ENCODE peak calls at places on chromosomes 12 and 14, in five cellular contexts. One of them, this sample, is unnamed.

GRCh38 chr14:71108398-71109114 is 201.3 kb downstream of the PCNX1 start:
- ATAC-seq in GM12878: no peak
- ATAC-seq in upper lobe of left lung: no peak
- ATAC-seq in HepG2: no peak
- ATAC-seq in K562: no peak
- ATAC-seq in this sample: no peak

GRCh38 chr14:72292689-72293024 is 360.4 kb downstream of the RGS6 start:
- ATAC-seq in upper lobe of left lung: no peak
- ATAC-seq in K562: no peak
- ATAC-seq in GM12878: peak; percentile 62
- ATAC-seq in HepG2: no peak
- ATAC-seq in this sample: no peak

GRCh38 chr14:54686871-54687749 is 120.2 kb downstream of the SAMD4A start:
- ATAC-seq in K562: no peak
- ATAC-seq in HepG2: no peak
- ATAC-seq in GM12878: no peak
- ATAC-seq in upper lobe of left lung: peak; percentile 14
- ATAC-seq in this sample: peak; percentile 32

GRCh38 chr12:108668532-108668931 is 34.8 kb upstream of the SELPLG start:
- ATAC-seq in upper lobe of left lung: no peak
- ATAC-seq in HepG2: no peak
- ATAC-seq in K562: no peak
- ATAC-seq in GM12878: no peak
- ATAC-seq in this sample: no peak

GRCh38 chr14:93969082-93969828 is 7.1 kb downstream of the ASB2 start:
- ATAC-seq in K562: no peak
- ATAC-seq in upper lobe of left lung: no peak
- ATAC-seq in HepG2: no peak
- ATAC-seq in GM12878: peak; percentile 0
- ATAC-seq in this sample: no peak

GRCh38 chr14:104093366-104094055 is 8.0 kb downstream of the ASPG start:
- ATAC-seq in K562: peak; percentile 80
- ATAC-seq in HepG2: no peak
- ATAC-seq in GM12878: peak; percentile 52
- ATAC-seq in upper lobe of left lung: no peak
- ATAC-seq in this sample: no peak

GRCh38 chr12:47896633-47897032 is 8.2 kb downstream of the VDR start:
- ATAC-seq in GM12878: no peak
- ATAC-seq in K562: no peak
- ATAC-seq in upper lobe of left lung: no peak
- ATAC-seq in HepG2: no peak
- ATAC-seq in this sample: no peak

GRCh38 chr12:8784464-8784863 is 38.0 kb upstream of the A2ML1 start:
- ATAC-seq in upper lobe of left lung: no peak
- ATAC-seq in GM12878: no peak
- ATAC-seq in HepG2: no peak
- ATAC-seq in K562: no peak
- ATAC-seq in this sample: no peak

GRCh38 chr12:40946612-40947194 is 241.4 kb upstream of the PDZRN4 start:
- ATAC-seq in K562: no peak
- ATAC-seq in GM12878: no peak
- ATAC-seq in upper lobe of left lung: peak; percentile 54
- ATAC-seq in HepG2: no peak
- ATAC-seq in this sample: no peak

GRCh38 chr12:9388379-9388778 is 180.2 kb upstream of the PZP start:
- ATAC-seq in GM12878: no peak
- ATAC-seq in upper lobe of left lung: no peak
- ATAC-seq in K562: no peak
- ATAC-seq in HepG2: no peak
- ATAC-seq in this sample: no peak

GRCh38 chr14:22977684-22978486 is 4.5 kb downstream of the AJUBA start:
- ATAC-seq in K562: no peak
- ATAC-seq in upper lobe of left lung: peak; percentile 18
- ATAC-seq in HepG2: peak; percentile 61
- ATAC-seq in GM12878: no peak
- ATAC-seq in this sample: peak; percentile 47

GRCh38 chr12:54688309-54689033 is 40.3 kb upstream of the DCD start:
- ATAC-seq in HepG2: no peak
- ATAC-seq in GM12878: peak; percentile 59
- ATAC-seq in K562: no peak
- ATAC-seq in upper lobe of left lung: no peak
- ATAC-seq in this sample: no peak

GRCh38 chr12:15274561-15274967 is 47.7 kb upstream of the PTPRO start:
- ATAC-seq in upper lobe of left lung: peak; percentile 14
- ATAC-seq in HepG2: no peak
- ATAC-seq in K562: no peak
- ATAC-seq in GM12878: peak; percentile 56
- ATAC-seq in this sample: peak; percentile 32

GRCh38 chr12:2653461-2653965 is 141.3 kb upstream of the FKBP4 start:
- ATAC-seq in GM12878: no peak
- ATAC-seq in K562: no peak
- ATAC-seq in upper lobe of left lung: no peak
- ATAC-seq in HepG2: no peak
- ATAC-seq in this sample: no peak

GRCh38 chr12:96570579-96570978 is 81.2 kb downstream of the CFAP54 start:
- ATAC-seq in GM12878: peak; percentile 50
- ATAC-seq in K562: no peak
- ATAC-seq in upper lobe of left lung: no peak
- ATAC-seq in HepG2: no peak
- ATAC-seq in this sample: no peak

GRCh38 chr12:64990991-64991570 is 130.0 kb downstream of the WIF1 start:
- ATAC-seq in upper lobe of left lung: no peak
- ATAC-seq in HepG2: no peak
- ATAC-seq in K562: no peak
- ATAC-seq in GM12878: no peak
- ATAC-seq in this sample: no peak

GRCh38 chr12:124030510-124030909 is 57.5 kb downstream of the ZNF664 start:
- ATAC-seq in HepG2: no peak
- ATAC-seq in GM12878: no peak
- ATAC-seq in K562: peak; percentile 53
- ATAC-seq in upper lobe of left lung: peak; percentile 30
- ATAC-seq in this sample: peak; percentile 32

GRCh38 chr12:64145226-64145625 is 76.9 kb downstream of the KICS2 start:
- ATAC-seq in GM12878: no peak
- ATAC-seq in upper lobe of left lung: no peak
- ATAC-seq in HepG2: no peak
- ATAC-seq in K562: peak; percentile 79
- ATAC-seq in this sample: no peak

GRCh38 chr14:69090187-69090789 is 62.6 kb downstream of the DCAF5 start:
- ATAC-seq in K562: peak; percentile 80
- ATAC-seq in GM12878: peak; percentile 82
- ATAC-seq in upper lobe of left lung: peak; percentile 61
- ATAC-seq in HepG2: no peak
- ATAC-seq in this sample: no peak

GRCh38 chr14:93036652-93037341 is 78.9 kb downstream of the ITPK1 start:
- ATAC-seq in K562: no peak
- ATAC-seq in upper lobe of left lung: no peak
- ATAC-seq in GM12878: no peak
- ATAC-seq in HepG2: peak; percentile 25
- ATAC-seq in this sample: peak; percentile 7

GRCh38 chr14:67620217-67620789 is 583 bp downstream of the ARG2 start:
- ATAC-seq in HepG2: peak; percentile 10
- ATAC-seq in GM12878: no peak
- ATAC-seq in K562: peak; percentile 16
- ATAC-seq in upper lobe of left lung: no peak
- ATAC-seq in this sample: no peak

GRCh38 chr14:56528927-56529326 is 50.7 kb upstream of the TMEM260 start:
- ATAC-seq in GM12878: no peak
- ATAC-seq in K562: no peak
- ATAC-seq in upper lobe of left lung: no peak
- ATAC-seq in HepG2: no peak
- ATAC-seq in this sample: no peak

GRCh38 chr12:124458220-124458991 is 109.0 kb downstream of the NCOR2 start:
- ATAC-seq in HepG2: no peak
- ATAC-seq in K562: no peak
- ATAC-seq in GM12878: no peak
- ATAC-seq in upper lobe of left lung: no peak
- ATAC-seq in this sample: no peak

GRCh38 chr14:78088941-78089340 is 81.2 kb upstream of the NRXN3 start:
- ATAC-seq in K562: peak; percentile 69
- ATAC-seq in upper lobe of left lung: no peak
- ATAC-seq in HepG2: peak; percentile 63
- ATAC-seq in GM12878: no peak
- ATAC-seq in this sample: no peak

GRCh38 chr14:88069677-88070076 is 64.7 kb downstream of the GPR65 start:
- ATAC-seq in K562: no peak
- ATAC-seq in upper lobe of left lung: no peak
- ATAC-seq in HepG2: no peak
- ATAC-seq in GM12878: peak; percentile 36
- ATAC-seq in this sample: no peak

GRCh38 chr14:88063807-88064206 is 58.9 kb downstream of the GPR65 start:
- ATAC-seq in upper lobe of left lung: no peak
- ATAC-seq in HepG2: no peak
- ATAC-seq in K562: peak; percentile 80
- ATAC-seq in GM12878: no peak
- ATAC-seq in this sample: no peak
- TF ChIP-seq EP300 in upper lobe of left lung: no peak
- TF ChIP-seq EP300 in HepG2: no peak
- TF ChIP-seq EP300 in K562: no peak
- TF ChIP-seq EP300 in GM12878: no peak
- TF ChIP-seq EP300 in this sample: no peak

GRCh38 chr14:105846312-105846711 is 319.9 kb downstream of the TMEM121 start:
- ATAC-seq in K562: no peak
- ATAC-seq in HepG2: no peak
- ATAC-seq in GM12878: no peak
- ATAC-seq in upper lobe of left lung: no peak
- ATAC-seq in this sample: no peak
- TF ChIP-seq POLR2AphosphoS5 in K562: no peak
- TF ChIP-seq POLR2AphosphoS5 in HepG2: no peak
- TF ChIP-seq POLR2AphosphoS5 in GM12878: no peak
- TF ChIP-seq POLR2AphosphoS5 in upper lobe of left lung: no peak
- TF ChIP-seq POLR2AphosphoS5 in this sample: no peak

GRCh38 chr14:60565211-60565610 is 56.3 kb downstream of the SIX6 start:
- ATAC-seq in GM12878: peak; percentile 61
- ATAC-seq in HepG2: no peak
- ATAC-seq in K562: no peak
- ATAC-seq in upper lobe of left lung: no peak
- ATAC-seq in this sample: no peak
- TF ChIP-seq EP300 in GM12878: no peak
- TF ChIP-seq EP300 in HepG2: no peak
- TF ChIP-seq EP300 in K562: no peak
- TF ChIP-seq EP300 in upper lobe of left lung: no peak
- TF ChIP-seq EP300 in this sample: no peak

GRCh38 chr12:111446631-111447570 is 41.2 kb downstream of the SH2B3 start:
- ATAC-seq in GM12878: no peak
- ATAC-seq in HepG2: no peak
- ATAC-seq in upper lobe of left lung: no peak
- ATAC-seq in K562: no peak
- ATAC-seq in this sample: no peak

GRCh38 chr12:111448831-111449790 is 43.4 kb downstream of the SH2B3 start:
- ATAC-seq in HepG2: no peak
- ATAC-seq in K562: peak; percentile 7
- ATAC-seq in GM12878: no peak
- ATAC-seq in upper lobe of left lung: no peak
- ATAC-seq in this sample: no peak

GRCh38 chr12:111446044-111446581 is 40.4 kb downstream of the SH2B3 start:
- ATAC-seq in GM12878: no peak
- ATAC-seq in K562: no peak
- ATAC-seq in upper lobe of left lung: no peak
- ATAC-seq in HepG2: no peak
- ATAC-seq in this sample: peak; percentile 37

GRCh38 chr12:111448266-111448830 is 42.6 kb downstream of the SH2B3 start:
- ATAC-seq in upper lobe of left lung: no peak
- ATAC-seq in GM12878: no peak
- ATAC-seq in HepG2: no peak
- ATAC-seq in K562: no peak
- ATAC-seq in this sample: no peak

DNA sequence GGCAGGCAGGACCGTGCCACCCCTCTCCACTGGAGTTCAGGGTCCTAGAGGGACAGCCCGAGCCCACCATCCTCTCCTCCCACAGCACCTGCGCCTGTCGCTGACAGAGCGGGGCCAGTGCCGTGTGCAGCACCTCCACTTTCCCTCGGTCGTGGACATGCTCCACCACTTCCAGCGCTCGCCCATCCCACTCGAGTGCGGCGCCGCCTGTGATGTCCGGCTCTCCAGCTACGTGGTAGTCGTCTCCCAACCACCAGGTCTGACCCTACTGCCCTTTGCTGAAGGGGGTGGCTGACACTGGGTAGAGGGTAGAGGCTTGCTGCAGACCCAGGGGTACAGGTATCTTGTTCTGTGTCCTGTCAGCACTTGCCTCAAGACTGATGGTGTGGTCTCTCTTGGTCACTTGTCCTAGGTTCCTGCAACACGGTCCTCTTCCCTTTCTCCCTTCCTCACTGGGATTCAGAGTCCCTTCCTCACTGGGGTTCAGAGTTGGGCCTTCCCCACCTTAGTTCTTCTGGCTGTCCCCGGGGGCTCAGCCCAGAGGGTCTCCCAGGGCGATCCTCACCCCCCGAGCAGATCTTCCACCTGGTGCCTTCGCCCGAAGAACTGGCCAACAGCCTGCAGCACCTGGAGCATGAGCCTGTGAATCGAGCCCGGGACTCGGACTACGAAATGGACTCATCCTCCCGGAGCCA is 42.0 kb downstream of the SH2B3 start:
- ATAC-seq in K562: no peak
- ATAC-seq in GM12878: no peak
- ATAC-seq in upper lobe of left lung: no peak
- ATAC-seq in HepG2: no peak
- ATAC-seq in this sample: no peak
- TF ChIP-seq POLR2AphosphoS5 in K562: no peak
- TF ChIP-seq POLR2AphosphoS5 in GM12878: no peak
- TF ChIP-seq POLR2AphosphoS5 in upper lobe of left lung: no peak
- TF ChIP-seq POLR2AphosphoS5 in HepG2: peak; percentile 8
- TF ChIP-seq POLR2AphosphoS5 in this sample: no peak

DNA sequence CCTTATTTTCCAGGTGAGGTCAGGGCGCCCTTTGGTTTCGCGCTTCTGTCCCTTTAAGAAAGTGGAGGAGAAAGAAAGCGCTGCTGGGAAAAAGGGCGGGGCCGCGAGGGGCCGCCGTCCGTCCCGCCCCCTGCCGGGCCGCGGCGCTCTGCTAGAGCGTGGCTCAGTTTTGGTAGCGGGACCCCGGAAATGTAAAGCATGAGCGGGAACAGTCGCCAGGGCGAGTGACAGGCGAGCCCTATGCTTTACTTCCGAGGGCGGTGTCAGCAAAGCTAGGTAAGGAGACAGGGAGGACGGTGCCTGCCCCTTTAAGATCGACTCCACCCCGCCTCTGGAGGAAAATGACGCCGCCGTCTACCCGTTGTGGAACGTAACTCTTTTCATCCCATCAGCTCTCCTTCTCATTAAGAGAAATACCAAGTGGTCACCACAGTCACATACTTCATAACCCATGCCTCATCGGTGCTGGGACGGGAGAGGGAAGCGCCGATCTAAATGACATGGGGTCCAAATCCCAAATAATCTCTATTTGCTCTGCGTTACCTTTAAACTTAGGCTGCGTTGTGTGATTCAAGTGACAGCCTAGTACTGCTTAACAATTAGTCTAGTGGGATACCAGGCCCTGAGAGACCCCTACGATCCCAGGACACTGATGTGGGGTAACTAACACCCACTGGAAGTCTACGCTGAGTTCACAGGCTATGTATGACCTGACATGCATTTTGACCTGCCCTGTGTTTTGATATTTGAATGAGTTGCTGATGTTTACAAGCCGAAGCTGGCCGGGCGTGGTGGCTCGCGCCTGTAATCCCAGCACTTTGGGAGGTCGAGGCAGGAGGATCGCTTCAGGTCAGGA is at the start of gene ETFBKMT:
- ATAC-seq in K562: peak; percentile 99
- ATAC-seq in GM12878: peak; percentile 99
- ATAC-seq in HepG2: peak; percentile 98
- ATAC-seq in upper lobe of left lung: peak; percentile 96
- ATAC-seq in this sample: peak; percentile 95
- TF ChIP-seq EP300 in K562: no peak
- TF ChIP-seq EP300 in GM12878: no peak
- TF ChIP-seq EP300 in HepG2: no peak
- TF ChIP-seq EP300 in upper lobe of left lung: no peak
- TF ChIP-seq EP300 in this sample: no peak

This sample was measured in gastroesophageal sphincter.